ENCODE peak calls at places on chromosomes 12 and 14, in nine cellular contexts. O is CD8-positive, alpha-beta T cell; H is heart left ventricle; V is heart right ventricle; E is Panc1; S is uterus; G is HCT116; Z is HepG2; A is hepatocyte. R is an unnamed sample. For H3K9me3, the result is how much of the 10 kb centered on the place peaks cover.

GRCh38 chr12:10397311-10397710 is 7.5 kb upstream of the KLRK1 start:
- DNase-seq in S (no peak), A (no peak), E (no peak), O (no peak), G (no peak), V (no peak), Z (no peak), H (no peak), R (no peak)

GRCh38 chr14:52741865-52742264 is 11.9 kb downstream of the STYX start:
- DNase-seq in A (no peak), S (no peak), E (no peak), Z (no peak), H (no peak), G (no peak), O (no peak), V (no peak), R (no peak)

GRCh38 chr14:20413785-20414117 is 450 bp upstream of the TEP1 start:
- DNase-seq in H (no peak), E (no peak), V (no peak), S (no peak), G (no peak), A (peak), O (no peak), Z (no peak), R (no peak)

GRCh38 chr12:117459229-117459628 is 97.8 kb upstream of the NOS1 start:
- DNase-seq in A (no peak), E (no peak), O (no peak), G (no peak), V (no peak), Z (no peak), S (no peak), H (no peak), R (no peak)

GRCh38 chr14:62409909-62410308 is 635.3 kb downstream of the KCNH5 start:
- DNase-seq in Z (no peak), V (no peak), O (no peak), H (no peak), E (peak), A (peak), S (no peak), G (no peak), R (no peak)

GRCh38 chr12:114006482-114007425 is 40.6 kb upstream of the RBM19 start:
- DNase-seq in Z (no peak), V (no peak), E (no peak), O (no peak), G (no peak), H (no peak), A (no peak), S (no peak), R (no peak)

GRCh38 chr14:36820901-36821300 is 159.2 kb downstream of the PAX9 start:
- DNase-seq in V (no peak), Z (no peak), E (no peak), G (no peak), S (no peak), H (no peak), O (no peak), A (no peak), R (no peak)

GRCh38 chr14:34794217-34794616 is 79.8 kb upstream of the CFL2 start:
- DNase-seq in H (no peak), Z (no peak), A (no peak), V (no peak), G (no peak), O (no peak), E (no peak), S (no peak), R (no peak)

GRCh38 chr14:106209745-106210144 is 683.4 kb downstream of the TMEM121 start:
- DNase-seq in V (no peak), O (no peak), G (no peak), Z (no peak), A (no peak), S (no peak), H (no peak), E (no peak), R (no peak)

GRCh38 chr14:100017578-100017977 is 47.6 kb upstream of the EVL start:
- DNase-seq in O (no peak), S (no peak), V (no peak), H (no peak), G (no peak), Z (no peak), A (no peak), E (no peak), R (no peak)

GRCh38 chr12:76028649-76029277 is 2.8 kb downstream of the PHLDA1 start:
- DNase-seq in G (no peak), V (no peak), H (no peak), E (no peak), Z (peak), A (no peak), O (no peak), S (no peak), R (no peak)

GRCh38 chr14:59253527-59253926 is 65.1 kb downstream of the DAAM1 start:
- DNase-seq in A (no peak), G (no peak), V (no peak), E (no peak), O (no peak), S (no peak), Z (no peak), H (no peak), R (no peak)

DNA sequence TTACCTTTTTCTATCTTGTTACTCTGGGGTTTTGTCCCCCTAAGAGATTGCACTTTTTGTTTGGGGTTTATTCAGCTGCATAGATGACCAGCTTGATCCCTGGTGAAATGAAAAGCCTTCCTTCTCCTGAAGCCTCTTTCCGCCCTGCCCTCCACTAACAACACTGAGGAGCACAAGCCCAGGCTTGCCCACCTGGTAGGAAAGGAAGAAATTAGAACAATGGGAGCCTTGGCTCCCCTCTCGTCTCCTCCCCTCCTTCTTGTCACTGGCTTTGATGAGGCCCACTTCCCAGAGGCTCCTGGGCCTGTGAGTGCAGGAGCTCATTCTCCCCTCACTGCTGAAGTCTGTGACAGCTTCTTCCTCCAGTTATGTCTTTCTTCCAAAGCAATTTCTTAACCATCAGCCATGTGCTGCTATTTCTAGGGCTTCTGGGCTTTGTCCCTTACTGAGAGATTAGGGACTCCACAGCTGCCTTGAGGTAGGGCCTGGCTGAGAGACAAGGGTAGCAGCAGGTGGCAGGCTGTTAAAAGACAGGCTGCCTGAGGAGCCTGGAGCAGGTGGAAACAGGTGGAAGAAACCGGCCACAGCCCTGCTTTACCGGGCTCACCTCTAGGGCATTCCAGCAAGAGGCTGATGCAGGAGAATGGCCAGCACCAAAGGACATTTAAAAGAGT is 53.7 kb upstream of the SRSF5 start:
- DNase-seq in E (no peak), A (no peak), V (no peak), Z (no peak), H (no peak), G (no peak), S (no peak), O (no peak), R (no peak)
- H3K4me3 ChIP-seq in E (no peak), A (no peak), V (no peak), Z (no peak), H (no peak), G (no peak), S (no peak), O (no peak), R (no peak)

GRCh38 chr12:92486443-92487137 is 216.2 kb upstream of the PLEKHG7 start:
- DNase-seq in V (no peak), Z (no peak), G (no peak), S (no peak), H (no peak), O (no peak), E (no peak), A (no peak), R (no peak)

GRCh38 chr12:92492291-92492690 is 210.5 kb upstream of the PLEKHG7 start:
- DNase-seq in H (no peak), E (no peak), V (no peak), Z (no peak), O (no peak), A (no peak), S (no peak), G (no peak), R (no peak)

GRCh38 chr12:92485356-92486348 is 217.1 kb upstream of the PLEKHG7 start:
- DNase-seq in O (no peak), Z (no peak), E (no peak), S (no peak), G (no peak), V (no peak), A (no peak), H (no peak), R (no peak)

GRCh38 chr12:92487138-92487485 is 215.7 kb upstream of the PLEKHG7 start:
- DNase-seq in A (no peak), O (no peak), Z (no peak), E (no peak), G (no peak), S (no peak), V (no peak), H (no peak), R (no peak)

GRCh38 chr12:92488735-92489134 is 214.1 kb upstream of the PLEKHG7 start:
- DNase-seq in S (no peak), H (no peak), O (no peak), G (no peak), E (no peak), Z (no peak), V (no peak), A (no peak), R (no peak)
- H3K27ac ChIP-seq in S (no peak), H (no peak), O (no peak), G (no peak), E (no peak), Z (no peak), V (no peak), A (no peak), R (no peak)

GRCh38 chr12:34342048-34342447 is 319.8 kb downstream of the ALG10 start:
- DNase-seq in G (no peak), S (no peak), Z (no peak), H (no peak), A (no peak), E (no peak), V (no peak), O (no peak), R (no peak)
- H3K9me3 ChIP-seq in G (under half), S (under half), Z (under half), H (under half), A (under half), E (under half), V (half or more), O (under half), R (under half)

DNA sequence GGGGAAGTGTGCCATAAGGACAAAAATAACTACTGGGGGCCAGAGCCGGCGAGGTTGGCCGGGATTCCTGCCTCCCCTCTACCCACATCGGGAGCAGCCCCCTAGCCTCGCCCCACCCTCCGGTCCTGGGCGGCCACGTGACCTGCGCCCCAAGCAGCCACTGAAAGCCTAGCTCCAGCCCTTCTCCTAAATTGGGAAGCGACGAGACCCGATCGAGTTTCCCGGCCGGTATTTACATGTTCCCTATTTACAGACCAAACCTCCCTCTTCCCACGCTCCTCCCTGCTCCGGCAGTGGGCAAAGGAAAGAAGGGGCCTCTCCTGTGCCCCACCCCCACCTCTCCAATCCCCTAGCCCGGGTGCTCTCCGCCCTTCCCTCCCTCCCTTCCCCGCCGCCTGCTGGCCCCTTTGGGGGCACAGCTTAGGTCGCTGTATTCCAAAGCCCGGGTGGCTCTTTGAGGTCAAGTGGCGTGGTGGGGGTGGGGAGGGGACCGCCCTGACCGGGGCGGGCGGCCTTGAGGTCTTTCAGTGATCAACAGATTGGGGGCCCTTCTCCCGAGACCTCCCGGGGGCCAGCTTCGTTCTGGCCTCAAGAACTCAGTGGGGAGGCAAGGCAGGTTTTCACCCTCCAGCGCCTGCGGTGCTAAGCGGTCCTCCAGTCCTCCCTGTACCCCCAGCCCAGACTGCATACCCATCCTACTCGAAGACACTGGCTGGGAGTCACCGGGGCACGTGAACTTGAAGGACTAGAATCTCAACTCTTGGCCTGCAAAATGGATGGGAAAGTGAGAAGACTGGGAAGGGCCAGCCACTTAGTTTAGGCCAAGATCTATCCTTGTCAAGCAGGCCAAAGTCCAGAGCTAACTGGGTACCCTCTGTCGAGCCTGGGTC is 6.3 kb upstream of the CTDSP2 start:
- DNase-seq in V (peak), A (peak), G (no peak), O (no peak), Z (peak), S (peak), H (peak), E (no peak), R (no peak)
- H3K4me3 ChIP-seq in V (peak), A (no peak), G (no peak), O (no peak), Z (peak), S (peak), H (peak), E (no peak), R (peak)

GRCh38 chr14:74890262-74890661 is 8.5 kb downstream of the DLST start:
- DNase-seq in V (no peak), Z (no peak), S (no peak), G (no peak), E (no peak), H (no peak), A (no peak), O (no peak), R (no peak)
- H3K27ac ChIP-seq in V (no peak), Z (no peak), S (no peak), G (no peak), E (no peak), H (no peak), A (no peak), O (no peak), R (no peak)

GRCh38 chr12:106722854-106723253 is 51.6 kb upstream of the RIC8B start:
- DNase-seq in V (no peak), H (no peak), O (no peak), E (no peak), Z (no peak), G (no peak), A (no peak), S (no peak), R (no peak)
- H3K9me3 ChIP-seq in V (under half), H (under half), O (under half), E (under half), Z (under half), G (under half), A (under half), S (under half), R (under half)

GRCh38 chr14:89773644-89774316 is 180.8 kb downstream of the EFCAB11 start:
- DNase-seq in S (no peak), H (peak), G (no peak), A (peak), E (no peak), O (peak), Z (peak), V (no peak), R (no peak)
- H3K4me3 ChIP-seq in S (no peak), H (no peak), G (no peak), A (no peak), E (no peak), O (peak), Z (peak), V (no peak), R (no peak)

GRCh38 chr14:95536036-95536577 is 1.3 kb downstream of the GLRX5 start:
- DNase-seq in E (no peak), A (no peak), S (no peak), O (no peak), G (no peak), V (no peak), Z (no peak), H (no peak), R (no peak)
- H3K27ac ChIP-seq in E (peak), A (peak), S (no peak), O (no peak), G (peak), V (peak), Z (peak), H (peak), R (no peak)

GRCh38 chr12:67241482-67241881 is 27.7 kb upstream of the CAND1 start:
- DNase-seq in V (no peak), E (no peak), H (no peak), S (no peak), A (no peak), O (no peak), Z (no peak), G (no peak), R (no peak)
- H3K9me3 ChIP-seq in V (under half), E (under half), H (under half), S (under half), A (under half), O (under half), Z (under half), G (under half), R (under half)